ENCODE peak calls at places on chromosomes 6 and 20, in six cellular contexts. T, D, S, M, A and B are unnamed samples.

GRCh38 chr6:155013457-155013876 is 18.4 kb downstream of the TIAM2 start:
- DNase-seq in M (no peak), A (no peak), T (peak), S (no peak), D (no peak), B (no peak)

GRCh38 chr6:20870493-20870892 is 336.2 kb downstream of the CDKAL1 start:
- DNase-seq in M (no peak), A (no peak), D (no peak), S (no peak), T (no peak), B (no peak)

GRCh38 chr20:44030394-44030793 is 115.7 kb downstream of the TOX2 start:
- DNase-seq in T (no peak), D (no peak), S (no peak), M (no peak), A (no peak), B (no peak)

GRCh38 chr20:6588296-6588695 is 179.2 kb upstream of the BMP2 start:
- DNase-seq in T (peak), D (peak), M (no peak), A (no peak), S (no peak), B (no peak)

GRCh38 chr6:14792118-14792955 is 453.5 kb upstream of the JARID2 start:
- DNase-seq in A (no peak), M (no peak), S (no peak), D (no peak), T (no peak), B (no peak)

GRCh38 chr20:58557713-58558335 is 42.6 kb upstream of the APCDD1L start:
- DNase-seq in S (no peak), A (no peak), M (no peak), D (peak), T (peak), B (no peak)

GRCh38 chr6:5179917-5180316 is 80.8 kb downstream of the LYRM4 start:
- DNase-seq in D (no peak), A (no peak), S (no peak), M (no peak), T (peak), B (no peak)

GRCh38 chr6:168198302-168199180 is 119.5 kb upstream of the FRMD1 start:
- DNase-seq in A (no peak), D (no peak), M (no peak), S (no peak), T (no peak), B (no peak)

GRCh38 chr20:36969478-36970186 is 18.1 kb upstream of the SAMHD1 start:
- DNase-seq in S (no peak), M (no peak), D (no peak), A (no peak), T (no peak), B (no peak)

GRCh38 chr6:157538163-157538562 is 157.2 kb downstream of the ZDHHC14 start:
- DNase-seq in T (no peak), D (no peak), A (no peak), M (no peak), S (no peak), B (no peak)

GRCh38 chr6:165678904-165679303 is 15.9 kb upstream of the PDE10A start:
- DNase-seq in D (no peak), A (no peak), M (no peak), S (no peak), T (no peak), B (no peak)

GRCh38 chr20:25695532-25696383 is 895 bp downstream of the ZNF337 start:
- DNase-seq in M (no peak), A (no peak), D (no peak), S (no peak), T (no peak), B (no peak)

GRCh38 chr20:35269055-35269781 is 8.7 kb downstream of the MMP24OS start:
- DNase-seq in T (peak), A (peak), M (peak), S (peak), D (peak), B (no peak)

GRCh38 chr6:27505209-27506027 is 32.5 kb upstream of the ZNF184 start:
- DNase-seq in M (peak), D (peak), S (no peak), T (peak), A (peak), B (no peak)

GRCh38 chr6:47034919-47035318 is 7.2 kb downstream of the ADGRF1 start:
- DNase-seq in T (peak), S (peak), M (no peak), D (no peak), A (peak), B (no peak)

GRCh38 chr6:24743265-24743943 is 24.4 kb upstream of the C6orf62 start:
- DNase-seq in D (no peak), T (peak), A (no peak), S (peak), M (no peak), B (no peak)

GRCh38 chr6:112575309-112575834 is 228.2 kb downstream of the RFPL4B start:
- DNase-seq in S (no peak), T (no peak), M (no peak), D (no peak), A (no peak), B (no peak)

GRCh38 chr6:151804585-151805285 is 2.7 kb upstream of the ESR1 start:
- DNase-seq in A (no peak), D (no peak), T (no peak), M (no peak), S (no peak), B (no peak)
- H3K4me3 ChIP-seq in A (peak), D (no peak), T (no peak), M (no peak), S (no peak), B (no peak)

GRCh38 chr6:109443425-109443950 is 3.0 kb downstream of the SMPD2 start:
- DNase-seq in S (no peak), T (no peak), M (no peak), D (no peak), A (no peak), B (no peak)

GRCh38 chr6:109445382-109445781 is 4.9 kb downstream of the SMPD2 start:
- DNase-seq in S (no peak), T (no peak), D (no peak), M (no peak), A (no peak), B (no peak)

GRCh38 chr6:109441069-109441816 is 719 bp downstream of the SMPD2 start:
- DNase-seq in D (peak), T (peak), S (peak), M (peak), A (peak), B (no peak)

GRCh38 chr6:109442393-109442924 is 1.9 kb downstream of the SMPD2 start:
- DNase-seq in S (no peak), M (no peak), A (no peak), T (no peak), D (no peak), B (no peak)

DNA sequence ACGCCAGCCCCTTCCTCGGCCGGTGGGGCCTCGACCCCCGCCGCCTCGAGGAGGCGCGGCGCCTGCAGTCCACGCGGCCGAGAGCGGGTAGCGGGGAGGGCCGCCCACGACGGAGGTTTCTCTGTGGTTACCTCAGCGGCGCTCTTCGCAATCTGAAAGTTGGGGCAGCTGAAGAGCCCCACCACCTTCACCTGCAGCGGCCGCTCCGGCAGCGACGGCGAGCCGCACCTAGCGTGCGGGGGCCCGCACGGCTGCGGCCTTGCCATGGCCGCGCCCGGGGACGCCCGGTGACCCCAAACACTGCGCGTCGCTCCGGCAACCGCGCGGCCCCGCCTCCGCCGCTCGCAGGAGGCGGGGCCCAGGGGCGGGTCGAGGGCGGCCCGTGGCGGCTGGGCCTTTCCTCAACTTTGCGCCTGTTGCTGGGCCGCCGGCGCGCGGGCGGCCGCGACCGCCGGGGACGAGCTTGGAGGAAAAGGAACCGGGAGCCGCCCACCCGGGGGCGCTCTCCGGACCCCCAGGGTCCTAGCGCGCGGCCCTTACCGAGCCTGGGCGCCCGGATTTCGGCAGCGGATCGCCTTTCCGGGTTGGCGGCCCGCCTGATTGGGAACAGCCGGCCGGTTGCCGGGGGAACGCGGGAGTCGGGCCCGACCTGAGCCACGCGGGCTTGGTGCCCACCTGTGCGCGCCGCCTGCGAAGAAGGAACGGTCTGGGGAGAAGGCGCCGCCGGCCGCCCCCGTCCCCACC is at the start of the genes PPIL6 and SMPD2:
- DNase-seq in S (peak), D (peak), M (peak), T (peak), A (peak), B (peak)
- TF ChIP-seq CTCF in S (no peak), D (peak), M (peak), T (peak), A (peak), B (no peak)

GRCh38 chr6:118652051-118652699 is 784 bp upstream of the CEP85L start:
- DNase-seq in A (no peak), S (no peak), T (no peak), D (no peak), M (no peak), B (no peak)

GRCh38 chr6:118649918-118650499 is 1.4 kb downstream of the CEP85L start:
- DNase-seq in M (no peak), S (no peak), D (no peak), A (no peak), T (no peak), B (no peak)

GRCh38 chr6:118648866-118649554 is 2.4 kb downstream of the CEP85L start:
- DNase-seq in T (peak), D (no peak), S (no peak), A (no peak), M (no peak), B (no peak)

GRCh38 chr6:118650500-118651281 is 700 bp downstream of the CEP85L start:
- DNase-seq in D (peak), A (peak), M (peak), T (peak), S (peak), B (no peak)

GRCh38 chr6:118651282-118652050 is at the start of gene CEP85L:
- DNase-seq in T (peak), D (peak), A (peak), M (peak), S (peak), B (peak)
- TF ChIP-seq POLR2A in T (peak), D (peak), A (peak), M (peak), S (peak), B (peak)

DNA sequence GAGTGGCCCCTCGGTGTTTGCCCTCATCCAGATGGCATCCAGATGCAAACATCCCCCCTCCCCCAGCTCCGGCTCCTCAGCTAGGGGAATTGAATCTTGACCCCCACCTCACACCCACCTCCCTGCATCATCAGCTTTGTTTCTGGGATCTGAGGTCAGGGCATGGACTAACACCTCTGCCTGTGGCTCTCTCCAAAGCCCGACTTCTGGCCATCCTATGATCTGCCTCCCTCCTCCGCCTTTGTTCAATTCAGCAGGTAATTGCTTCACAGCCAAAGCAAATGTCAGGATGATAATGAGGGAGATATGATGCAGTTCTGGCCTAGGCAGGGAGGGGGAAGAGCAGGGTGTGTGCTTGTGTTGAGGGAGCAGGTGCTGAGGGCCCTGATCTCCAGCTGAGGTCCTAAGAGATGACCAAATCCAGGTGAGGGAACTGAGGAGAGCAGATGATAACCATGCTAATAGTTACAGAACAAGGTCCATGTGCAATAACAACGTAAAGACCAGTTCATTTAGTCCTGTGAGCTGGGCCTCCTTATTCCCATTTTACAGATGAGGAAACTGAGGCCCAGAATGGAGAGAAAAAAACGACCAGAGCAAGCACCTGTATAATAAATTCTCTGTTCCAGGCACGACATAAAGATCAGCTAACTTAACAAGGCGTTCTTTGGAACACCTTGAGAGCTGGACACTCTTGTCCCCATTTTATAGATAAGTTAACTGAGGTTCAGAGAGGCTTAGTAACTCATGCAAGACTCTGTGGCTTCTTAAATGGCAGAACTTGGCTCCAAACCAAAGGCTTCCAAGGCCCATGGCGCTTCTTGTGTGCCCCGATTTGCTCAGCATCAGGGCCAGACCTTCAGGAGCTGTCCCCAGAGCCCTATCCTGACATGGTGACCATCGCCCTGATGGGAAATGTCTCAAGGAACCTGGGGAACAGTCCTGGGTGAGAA is 141.9 kb downstream of the VEGFA start:
- DNase-seq in T (no peak), D (no peak), A (no peak), S (no peak), M (no peak), B (no peak)
- H3K4me3 ChIP-seq in T (no peak), D (no peak), A (no peak), S (no peak), M (no peak), B (no peak)

GRCh38 chr20:17858450-17859001 is 110.1 kb downstream of the SNX5 start:
- DNase-seq in A (no peak), M (no peak), D (no peak), S (no peak), T (no peak), B (no peak)

GRCh38 chr20:17856024-17856564 is 112.5 kb downstream of the SNX5 start:
- DNase-seq in M (no peak), A (no peak), T (peak), S (no peak), D (no peak), B (no peak)

GRCh38 chr20:17856837-17857605 is 111.6 kb downstream of the SNX5 start:
- DNase-seq in T (no peak), D (no peak), M (no peak), S (no peak), A (no peak), B (no peak)

GRCh38 chr20:17859002-17859615 is 109.5 kb downstream of the SNX5 start:
- DNase-seq in D (no peak), S (no peak), A (no peak), M (no peak), T (no peak), B (no peak)

DNA sequence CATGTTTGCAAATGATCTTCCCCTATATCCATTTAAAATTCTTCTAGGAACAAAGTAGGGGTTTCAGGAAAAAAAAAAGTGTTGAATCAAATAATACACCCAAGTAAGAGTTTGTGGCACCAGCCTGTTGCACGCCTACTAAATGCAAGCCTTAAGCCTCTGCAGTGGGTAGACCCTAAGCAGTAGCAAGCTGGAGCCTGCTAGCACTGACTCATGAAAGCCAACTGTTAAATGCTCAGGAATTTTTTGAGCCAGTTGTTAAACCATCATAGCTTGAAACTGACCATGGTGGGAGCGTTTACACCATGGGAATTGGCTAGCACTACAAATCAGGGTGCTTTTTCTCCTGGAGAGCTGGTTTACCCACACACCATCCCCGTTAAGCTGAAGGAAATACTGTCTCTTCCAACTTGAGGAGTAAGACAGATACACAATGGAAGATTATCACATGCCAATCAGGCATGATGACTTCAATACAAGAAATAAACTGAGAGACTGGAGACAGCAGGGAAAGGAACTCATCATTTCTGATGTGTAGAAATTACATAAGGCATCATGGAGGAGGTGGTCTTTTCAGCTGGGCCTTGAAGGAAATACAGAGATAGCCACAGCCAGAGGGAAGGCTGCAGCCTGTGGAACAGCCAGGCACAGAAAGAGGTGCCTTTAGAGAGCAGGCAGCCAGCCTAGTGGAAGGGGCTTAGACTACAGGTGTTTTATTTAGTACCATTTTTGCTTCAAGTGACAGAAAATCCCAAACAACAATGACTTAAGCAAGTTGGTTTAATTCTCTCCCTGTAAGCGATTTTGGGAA is 110.8 kb downstream of the SNX5 start:
- DNase-seq in A (no peak), S (no peak), T (no peak), M (no peak), D (no peak), B (no peak)
- TF ChIP-seq CTCF in A (no peak), S (no peak), T (no peak), M (no peak), D (no peak), B (no peak)

DNA sequence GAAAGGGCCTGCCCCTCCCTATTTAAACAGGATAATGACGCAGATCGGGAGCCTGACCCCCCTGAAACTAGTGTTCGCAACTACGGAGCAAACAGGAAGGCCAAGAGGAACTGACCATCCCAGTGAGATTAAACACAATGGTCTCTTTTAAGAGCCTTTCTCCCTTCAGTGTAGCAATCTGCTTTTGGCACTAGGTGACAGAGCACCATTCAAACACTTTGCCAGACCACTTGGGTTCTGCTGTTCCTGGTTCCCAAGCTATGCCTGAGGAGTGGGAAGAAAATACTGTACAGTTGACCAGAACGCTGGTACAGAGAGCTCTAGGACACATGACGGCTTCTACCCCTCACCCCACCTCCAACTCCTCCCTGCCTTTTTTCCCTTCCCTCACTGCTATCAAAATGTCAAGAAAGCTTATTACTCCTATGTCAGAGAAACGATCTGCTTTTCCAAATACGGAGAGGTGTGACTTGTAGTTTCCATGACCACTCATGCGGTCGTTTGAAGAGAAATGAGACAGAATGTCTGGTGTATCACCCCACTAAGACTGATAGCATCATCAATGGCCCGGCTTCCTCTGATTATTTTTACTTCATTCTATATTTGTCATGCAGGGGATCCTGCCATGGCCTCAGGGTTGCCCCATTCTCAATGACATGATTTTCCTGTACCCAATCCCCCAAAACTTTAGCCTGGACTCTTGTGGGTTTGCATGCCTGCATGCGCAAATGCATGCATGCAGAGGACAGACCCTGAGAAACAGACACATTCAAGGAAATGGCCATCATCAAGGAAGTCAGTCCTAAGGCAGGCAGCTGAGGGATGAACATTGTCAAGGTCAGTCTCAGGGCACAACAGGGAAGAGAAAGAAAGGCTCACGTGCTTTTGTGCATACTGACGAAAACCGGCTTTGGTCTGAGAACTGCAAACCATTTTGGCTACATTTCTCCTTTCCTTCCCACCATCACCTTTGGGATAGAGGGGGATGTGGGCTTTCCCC is 13.3 kb downstream of the NEDD9 start:
- DNase-seq in S (peak), M (peak), A (no peak), T (no peak), D (peak), B (no peak)
- TF ChIP-seq POLR2A in S (peak), M (peak), A (peak), T (peak), D (no peak), B (no peak)

GRCh38 chr20:47351643-47352331 is 4.7 kb downstream of the ZMYND8 start:
- DNase-seq in A (no peak), D (no peak), M (no peak), S (no peak), T (no peak), B (no peak)

GRCh38 chr20:47353697-47354387 is 2.7 kb downstream of the ZMYND8 start:
- DNase-seq in T (no peak), M (peak), A (no peak), D (no peak), S (no peak), B (no peak)

GRCh38 chr20:47354388-47354709 is 2.1 kb downstream of the ZMYND8 start:
- DNase-seq in T (no peak), M (no peak), S (no peak), A (no peak), D (no peak), B (no peak)

GRCh38 chr20:47352332-47353223 is 3.9 kb downstream of the ZMYND8 start:
- DNase-seq in M (no peak), S (peak), A (no peak), T (no peak), D (no peak), B (no peak)

DNA sequence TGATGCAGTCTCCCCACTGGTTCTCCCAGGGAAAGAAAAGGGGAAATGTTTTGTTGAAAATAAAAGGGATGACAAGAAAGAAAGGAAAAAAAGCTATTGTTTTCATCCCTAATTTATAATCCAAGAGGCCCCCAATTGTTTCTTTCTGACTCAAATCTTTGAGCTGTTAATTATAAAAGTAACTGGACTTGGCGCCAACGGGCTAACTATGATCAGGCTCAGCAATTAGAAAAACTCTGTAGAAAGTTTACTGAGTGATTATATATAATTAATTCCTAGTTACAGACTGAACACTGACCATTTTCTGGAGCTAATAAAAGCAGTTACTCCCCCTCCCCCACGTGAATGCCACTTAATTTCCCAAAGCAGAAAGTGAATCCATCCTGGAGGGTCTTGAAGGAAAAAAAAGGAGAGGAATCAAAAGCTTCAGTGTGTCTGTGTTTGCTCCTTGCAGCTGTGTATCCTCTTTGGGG is 3.2 kb downstream of the ZMYND8 start:
- DNase-seq in S (no peak), A (no peak), M (no peak), D (no peak), T (no peak), B (no peak)
- H3K4me3 ChIP-seq in S (no peak), A (no peak), M (peak), D (no peak), T (no peak), B (peak)